ENCODE peak calls at places on chromosomes 1 and 21, in four cellular contexts. B, A, S and Y are unnamed samples.

GRCh38 chr1:17168480-17168878 is 36.4 kb upstream of the PADI1 start:
- DNase-seq in A (peak; percentile 48), S (peak; percentile 84), B (no peak), Y (peak; percentile 84)

GRCh38 chr1:4801192-4801924 is 146.9 kb downstream of the AJAP1 start:
- DNase-seq in A (no peak), S (no peak), B (no peak), Y (no peak)

GRCh38 chr1:169484683-169485426 is 889 bp downstream of the SLC19A2 start:
- DNase-seq in S (peak; percentile 89), A (peak; percentile 82), B (no peak), Y (no peak)

GRCh38 chr1:225474986-225475820 is 47.4 kb upstream of the LBR start:
- DNase-seq in B (peak; percentile 74), A (peak; percentile 71), S (peak; percentile 73), Y (peak; percentile 96)

GRCh38 chr1:160032165-160032827 is 506 bp upstream of the PIGM start:
- DNase-seq in A (no peak), S (peak; percentile 38), B (no peak), Y (no peak)

GRCh38 chr1:162847839-162848453 is 13.0 kb downstream of the CCDC190 start:
- DNase-seq in A (peak; percentile 86), B (peak; percentile 84), S (peak; percentile 70), Y (peak; percentile 62)

GRCh38 chr21:38459490-38459889 is 38.8 kb downstream of the ERG start:
- DNase-seq in A (no peak), B (no peak), S (no peak), Y (no peak)

GRCh38 chr1:27001570-27002360 is 8.3 kb downstream of the TRNP1 start:
- DNase-seq in S (peak; percentile 69), A (peak; percentile 66), B (no peak), Y (peak; percentile 85)

GRCh38 chr1:89104687-89105086 is 21.2 kb downstream of the GBP2 start:
- DNase-seq in A (no peak), B (no peak), S (no peak), Y (no peak)

GRCh38 chr1:223423641-223424233 is 30.5 kb downstream of the CCDC185 start:
- DNase-seq in A (peak; percentile 28), B (no peak), S (peak; percentile 74), Y (no peak)

GRCh38 chr1:226322986-226323385 is 14.0 kb upstream of the LIN9 start:
- DNase-seq in A (no peak), B (no peak), S (no peak), Y (no peak)

GRCh38 chr1:33914531-33914930 is 50.7 kb downstream of the HMGB4 start:
- DNase-seq in S (no peak), B (no peak), A (no peak), Y (no peak)

GRCh38 chr1:109805486-109806180 is 41.9 kb upstream of the EPS8L3 start:
- DNase-seq in S (no peak), B (no peak), A (no peak), Y (no peak)

GRCh38 chr1:86151427-86151826 is 5.1 kb downstream of the COL24A1 start:
- DNase-seq in A (peak; percentile 52), B (no peak), S (peak; percentile 72), Y (peak; percentile 86)

GRCh38 chr1:113388621-113389355 is 1.5 kb upstream of the MAGI3 start:
- DNase-seq in S (peak; percentile 10), B (no peak), A (no peak), Y (peak; percentile 35)

GRCh38 chr1:15941044-15941840 is 34.7 kb downstream of the ZBTB17 start:
- DNase-seq in S (no peak), B (no peak), A (no peak), Y (peak; percentile 63)

GRCh38 chr1:234998174-234998741 is 130.4 kb downstream of the TOMM20 start:
- DNase-seq in A (peak; percentile 14), S (peak; percentile 71), B (no peak), Y (no peak)

GRCh38 chr1:74463301-74463988 is 49.0 kb downstream of the LRRC53 start:
- DNase-seq in A (no peak), B (no peak), S (peak; percentile 79), Y (peak; percentile 37)

GRCh38 chr1:227884370-227885134 is 63.2 kb downstream of the WNT9A start:
- DNase-seq in A (no peak), S (no peak), B (peak; percentile 43), Y (peak; percentile 67)

GRCh38 chr1:173669491-173669941 is at the start of gene ANKRD45:
- DNase-seq in S (peak; percentile 66), B (no peak), A (peak; percentile 45), Y (peak; percentile 65)

GRCh38 chr1:69913967-69914366 is 291.4 kb downstream of the LRRC40 start:
- DNase-seq in S (peak; percentile 69), B (no peak), A (peak; percentile 77), Y (peak; percentile 58)

GRCh38 chr1:109739738-109740614 is 862 bp downstream of the GSTM3 start:
- DNase-seq in A (peak; percentile 69), B (peak; percentile 87), S (peak; percentile 84), Y (peak; percentile 97)

GRCh38 chr1:68010094-68010493 is 40.3 kb downstream of the DIRAS3 start:
- DNase-seq in B (no peak), S (peak; percentile 54), A (peak; percentile 70), Y (no peak)

GRCh38 chr1:32180186-32181060 is 948 bp downstream of the TXLNA start:
- DNase-seq in B (no peak), A (peak; percentile 52), S (peak; percentile 79), Y (peak; percentile 93)

GRCh38 chr1:43750083-43750482 is 42.7 kb downstream of the ST3GAL3 start:
- DNase-seq in A (peak; percentile 27), S (peak; percentile 21), B (no peak), Y (no peak)

GRCh38 chr1:55337801-55338447 is 122.8 kb upstream of the USP24 start:
- DNase-seq in B (no peak), A (peak; percentile 83), S (peak; percentile 74), Y (peak; percentile 91)

GRCh38 chr21:42235593-42235992 is 16.7 kb downstream of the ABCG1 start:
- DNase-seq in B (no peak), S (no peak), A (no peak), Y (no peak)
- H3K4me1 ChIP-seq in B (peaks cover 94% of the 10 kb centered on the region), S (peaks cover 3% of the 10 kb centered on the region), A (peaks cover 12% of the 10 kb centered on the region), Y (no peaks in the 10 kb centered on the region)

DNA sequence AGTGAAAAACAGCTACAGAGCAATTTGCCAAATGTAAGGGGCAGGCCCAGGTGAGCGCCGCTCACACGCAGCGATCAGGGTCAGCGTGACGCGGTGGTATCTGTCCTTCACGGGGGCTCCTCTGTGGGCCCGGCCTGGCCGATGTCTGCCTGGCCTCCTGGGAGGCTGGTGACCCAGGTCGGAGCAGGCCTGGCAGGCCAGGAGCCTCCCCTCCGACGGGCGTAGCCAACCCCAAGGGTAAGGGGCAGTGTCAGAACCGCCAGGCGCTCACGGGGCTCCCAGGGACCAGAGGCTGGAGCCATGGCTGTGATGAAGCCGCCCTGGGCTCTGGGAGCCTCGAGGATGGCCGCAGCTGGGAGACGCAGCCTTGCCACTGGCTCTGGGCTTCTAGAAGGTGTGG is 72.1 kb downstream of the MORN1 start:
- DNase-seq in B (no peak), S (no peak), A (no peak), Y (no peak)
- H3K4me1 ChIP-seq in B (peaks cover 16% of the 10 kb centered on the region), S (peaks cover 10% of the 10 kb centered on the region), A (peaks cover 6% of the 10 kb centered on the region), Y (peaks cover 29% of the 10 kb centered on the region)

GRCh38 chr1:184065559-184065958 is 14.0 kb downstream of the TSEN15 start:
- DNase-seq in A (no peak), S (no peak), B (no peak), Y (no peak)
- H3K4me1 ChIP-seq in A (peaks cover 7% of the 10 kb centered on the region), S (peaks cover 40% of the 10 kb centered on the region), B (no peaks in the 10 kb centered on the region), Y (peaks cover 28% of the 10 kb centered on the region)

GRCh38 chr1:13699936-13700520 is at the start of gene PRDM2:
- DNase-seq in A (peak; percentile 37), B (peak; percentile 78), S (peak; percentile 86), Y (peak; percentile 93)
- H3K4me1 ChIP-seq in A (no peaks in the 10 kb centered on the region), B (peaks cover 30% of the 10 kb centered on the region), S (no peaks in the 10 kb centered on the region), Y (peaks cover 9% of the 10 kb centered on the region)

DNA sequence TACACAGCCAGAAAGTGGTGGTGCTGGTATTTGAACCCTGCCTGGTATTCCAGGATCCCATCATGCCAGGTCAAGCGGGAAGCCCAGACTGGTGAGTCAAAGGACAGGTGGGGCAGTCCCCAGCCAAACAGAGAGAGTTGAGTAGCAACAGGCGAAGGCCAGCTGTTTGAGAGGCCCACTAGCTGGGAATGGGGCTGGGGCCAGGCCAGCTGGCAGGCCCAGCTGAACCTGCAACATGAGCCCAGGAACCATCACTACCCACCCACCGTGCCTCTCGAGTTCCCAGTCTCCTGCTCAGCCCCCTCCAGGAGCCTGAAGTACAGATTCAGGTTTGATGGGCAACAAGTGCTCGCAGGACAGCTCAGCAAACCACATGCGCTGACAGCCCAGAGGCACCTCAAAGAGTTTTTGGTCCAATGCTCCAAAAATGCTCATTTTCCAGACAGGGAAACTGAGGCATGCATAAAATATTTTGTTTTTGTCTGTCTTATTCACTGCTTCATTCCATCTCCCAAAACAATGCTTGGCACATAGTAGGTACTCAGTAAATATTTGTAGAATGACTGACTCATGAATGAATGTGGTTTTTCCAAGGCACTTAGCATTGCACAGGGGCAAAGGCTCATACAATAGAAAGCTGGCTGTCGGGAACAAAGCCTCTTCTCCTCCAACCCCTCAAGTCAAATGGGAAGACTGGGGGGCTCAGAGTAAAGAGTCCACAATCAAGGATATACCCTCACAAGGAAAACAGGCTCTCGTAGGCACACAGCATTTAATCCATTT is 42.5 kb upstream of the CLIC4 start:
- DNase-seq in S (no peak), B (no peak), A (peak; percentile 70), Y (no peak)
- H3K4me1 ChIP-seq in S (peaks cover 22% of the 10 kb centered on the region), B (no peaks in the 10 kb centered on the region), A (peaks cover 3% of the 10 kb centered on the region), Y (peaks cover 31% of the 10 kb centered on the region)

DNA sequence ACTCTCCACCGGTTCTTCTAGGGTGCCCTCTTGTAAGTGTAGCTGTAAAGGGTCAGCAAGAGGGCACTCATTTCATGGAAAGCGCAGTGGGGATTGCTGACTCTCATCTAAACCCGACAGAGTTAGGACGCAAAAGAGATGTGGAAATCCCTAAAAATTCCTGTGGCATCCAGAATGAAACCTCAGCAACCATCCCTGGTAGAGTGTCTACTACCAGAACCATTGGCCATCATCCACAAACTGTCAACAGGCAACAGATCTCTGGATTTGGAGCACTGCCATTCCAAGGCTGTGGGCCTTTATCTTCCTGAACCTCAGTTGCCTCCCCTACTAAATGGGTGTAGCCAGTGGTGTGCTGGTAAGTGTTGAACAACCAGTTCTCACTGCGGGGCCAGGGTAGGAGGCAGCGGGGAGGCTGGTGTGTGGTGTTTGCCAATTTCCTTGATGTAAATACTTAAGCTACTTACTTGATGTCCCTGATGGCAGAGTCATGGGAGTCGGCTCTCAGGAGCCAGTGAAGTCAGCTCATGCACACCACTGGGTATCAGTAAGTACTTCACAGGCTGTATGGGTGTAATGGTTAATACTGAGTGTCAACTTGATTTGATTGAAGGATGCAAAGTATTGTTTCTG is 195.8 kb downstream of the KAZN start:
- DNase-seq in S (no peak), B (no peak), A (no peak), Y (no peak)
- H3K4me1 ChIP-seq in S (peaks cover 4% of the 10 kb centered on the region), B (no peaks in the 10 kb centered on the region), A (no peaks in the 10 kb centered on the region), Y (peaks cover 5% of the 10 kb centered on the region)

DNA sequence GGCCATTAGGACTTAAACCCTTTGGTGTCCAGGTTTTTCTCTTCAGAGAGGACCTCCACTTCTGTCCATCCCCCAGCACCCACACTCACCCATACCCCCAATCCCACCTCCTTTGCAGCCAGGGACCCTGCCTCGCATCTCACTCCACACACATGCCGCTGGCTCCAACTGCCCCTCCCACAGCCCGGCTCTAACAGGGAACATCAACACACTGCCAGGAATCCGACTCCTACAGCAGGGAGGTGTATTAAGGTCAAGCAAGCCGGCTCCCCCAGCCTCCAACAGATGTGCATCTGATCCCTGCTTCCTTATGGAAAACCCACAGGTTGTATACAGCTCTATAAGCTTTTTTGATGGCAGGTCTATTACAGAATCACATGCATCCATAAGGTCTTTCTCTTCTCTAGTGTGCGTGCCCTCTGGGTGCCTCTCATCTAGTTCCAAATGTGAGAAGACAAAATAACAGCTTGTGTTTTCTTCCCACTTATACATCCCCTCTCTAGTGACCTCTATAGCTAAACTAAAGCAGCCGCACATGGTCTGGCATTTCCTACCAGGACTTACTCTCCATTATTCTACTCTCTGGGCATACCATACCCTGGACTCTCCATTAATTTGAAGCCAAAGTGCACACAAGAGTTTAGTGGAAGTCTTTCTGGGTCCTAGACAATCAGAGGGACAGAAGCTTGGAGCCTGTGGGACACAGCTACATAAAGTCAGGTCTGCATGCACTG is 16.3 kb downstream of the PIK3C2B start:
- DNase-seq in S (no peak), A (no peak), B (no peak), Y (no peak)
- H3K4me1 ChIP-seq in S (peaks cover 3% of the 10 kb centered on the region), A (no peaks in the 10 kb centered on the region), B (peaks cover 37% of the 10 kb centered on the region), Y (no peaks in the 10 kb centered on the region)